ENCODE peak calls at places on chromosomes 7 and 10, in eight cellular contexts. One of them, this sample, is unnamed.

GRCh38 chr10:72126184-72126871 is 38.0 kb upstream of the SPOCK2 start:
- DNase-seq in mucosa of gallbladder: no peak
- DNase-seq in CD8-positive, alpha-beta T cell: no peak
- DNase-seq in cardiac fibroblast: peak
- DNase-seq in type B pancreatic cell: no peak
- DNase-seq in kidney tubule cell: peak
- DNase-seq in amniotic stem cell: no peak
- DNase-seq in retinal pigment epithelial cell: no peak
- DNase-seq in this sample: no peak

GRCh38 chr7:105682331-105683070 is 101.2 kb upstream of the EFCAB10 start:
- DNase-seq in mucosa of gallbladder: no peak
- DNase-seq in CD8-positive, alpha-beta T cell: no peak
- DNase-seq in cardiac fibroblast: peak
- DNase-seq in type B pancreatic cell: no peak
- DNase-seq in kidney tubule cell: no peak
- DNase-seq in amniotic stem cell: no peak
- DNase-seq in retinal pigment epithelial cell: no peak
- DNase-seq in this sample: no peak

GRCh38 chr10:79328737-79329504 is 18.3 kb upstream of the PPIF start:
- DNase-seq in mucosa of gallbladder: no peak
- DNase-seq in CD8-positive, alpha-beta T cell: no peak
- DNase-seq in cardiac fibroblast: no peak
- DNase-seq in type B pancreatic cell: no peak
- DNase-seq in kidney tubule cell: peak
- DNase-seq in amniotic stem cell: no peak
- DNase-seq in retinal pigment epithelial cell: peak
- DNase-seq in this sample: no peak

GRCh38 chr7:23981314-23981713 is 271.3 kb downstream of the STK31 start:
- DNase-seq in mucosa of gallbladder: no peak
- DNase-seq in CD8-positive, alpha-beta T cell: no peak
- DNase-seq in cardiac fibroblast: no peak
- DNase-seq in type B pancreatic cell: no peak
- DNase-seq in kidney tubule cell: no peak
- DNase-seq in amniotic stem cell: no peak
- DNase-seq in retinal pigment epithelial cell: no peak
- DNase-seq in this sample: no peak

GRCh38 chr7:87627634-87627994 is 584 bp upstream of the RUNDC3B start:
- DNase-seq in mucosa of gallbladder: no peak
- DNase-seq in CD8-positive, alpha-beta T cell: no peak
- DNase-seq in cardiac fibroblast: no peak
- DNase-seq in type B pancreatic cell: no peak
- DNase-seq in kidney tubule cell: no peak
- DNase-seq in amniotic stem cell: no peak
- DNase-seq in retinal pigment epithelial cell: no peak
- DNase-seq in this sample: no peak

GRCh38 chr10:74322141-74322540 is 171.1 kb downstream of the ADK start:
- DNase-seq in mucosa of gallbladder: no peak
- DNase-seq in CD8-positive, alpha-beta T cell: no peak
- DNase-seq in cardiac fibroblast: no peak
- DNase-seq in type B pancreatic cell: no peak
- DNase-seq in kidney tubule cell: no peak
- DNase-seq in amniotic stem cell: no peak
- DNase-seq in retinal pigment epithelial cell: no peak
- DNase-seq in this sample: no peak

GRCh38 chr10:130873636-130874035 is 437.9 kb downstream of the TCERG1L start:
- DNase-seq in mucosa of gallbladder: no peak
- DNase-seq in CD8-positive, alpha-beta T cell: no peak
- DNase-seq in cardiac fibroblast: no peak
- DNase-seq in type B pancreatic cell: no peak
- DNase-seq in kidney tubule cell: no peak
- DNase-seq in amniotic stem cell: no peak
- DNase-seq in retinal pigment epithelial cell: no peak
- DNase-seq in this sample: no peak

GRCh38 chr10:78913219-78914059 is 155.3 kb upstream of the ZMIZ1 start:
- DNase-seq in mucosa of gallbladder: peak
- DNase-seq in CD8-positive, alpha-beta T cell: no peak
- DNase-seq in cardiac fibroblast: no peak
- DNase-seq in type B pancreatic cell: no peak
- DNase-seq in kidney tubule cell: no peak
- DNase-seq in amniotic stem cell: no peak
- DNase-seq in retinal pigment epithelial cell: no peak
- DNase-seq in this sample: no peak

GRCh38 chr10:35542303-35542702 is 62.8 kb upstream of the GJD4 start:
- DNase-seq in mucosa of gallbladder: no peak
- DNase-seq in CD8-positive, alpha-beta T cell: no peak
- DNase-seq in cardiac fibroblast: no peak
- DNase-seq in type B pancreatic cell: no peak
- DNase-seq in kidney tubule cell: no peak
- DNase-seq in amniotic stem cell: no peak
- DNase-seq in retinal pigment epithelial cell: no peak
- DNase-seq in this sample: no peak

GRCh38 chr7:44183386-44183785 is 5.9 kb downstream of the GCK start:
- DNase-seq in mucosa of gallbladder: no peak
- DNase-seq in CD8-positive, alpha-beta T cell: no peak
- DNase-seq in cardiac fibroblast: no peak
- DNase-seq in type B pancreatic cell: no peak
- DNase-seq in kidney tubule cell: no peak
- DNase-seq in amniotic stem cell: no peak
- DNase-seq in retinal pigment epithelial cell: no peak
- DNase-seq in this sample: no peak

GRCh38 chr7:20214787-20215669 is 2.2 kb downstream of the MACC1 start:
- DNase-seq in mucosa of gallbladder: no peak
- DNase-seq in CD8-positive, alpha-beta T cell: no peak
- DNase-seq in cardiac fibroblast: no peak
- DNase-seq in type B pancreatic cell: no peak
- DNase-seq in kidney tubule cell: peak
- DNase-seq in amniotic stem cell: no peak
- DNase-seq in retinal pigment epithelial cell: no peak
- DNase-seq in this sample: no peak

GRCh38 chr7:3955751-3956696 is 655.0 kb downstream of the SDK1 start:
- DNase-seq in mucosa of gallbladder: no peak
- DNase-seq in CD8-positive, alpha-beta T cell: no peak
- DNase-seq in cardiac fibroblast: peak
- DNase-seq in type B pancreatic cell: no peak
- DNase-seq in kidney tubule cell: peak
- DNase-seq in amniotic stem cell: no peak
- DNase-seq in retinal pigment epithelial cell: peak
- DNase-seq in this sample: no peak

GRCh38 chr10:97816609-97817008 is 33.0 kb upstream of the GOLGA7B start:
- DNase-seq in mucosa of gallbladder: no peak
- DNase-seq in CD8-positive, alpha-beta T cell: no peak
- DNase-seq in cardiac fibroblast: no peak
- DNase-seq in type B pancreatic cell: no peak
- DNase-seq in kidney tubule cell: no peak
- DNase-seq in amniotic stem cell: no peak
- DNase-seq in retinal pigment epithelial cell: no peak
- DNase-seq in this sample: no peak

GRCh38 chr7:81159402-81159801 is 240.6 kb upstream of the SEMA3C start:
- DNase-seq in mucosa of gallbladder: no peak
- DNase-seq in CD8-positive, alpha-beta T cell: no peak
- DNase-seq in cardiac fibroblast: no peak
- DNase-seq in type B pancreatic cell: no peak
- DNase-seq in kidney tubule cell: peak
- DNase-seq in amniotic stem cell: no peak
- DNase-seq in retinal pigment epithelial cell: no peak
- DNase-seq in this sample: no peak

GRCh38 chr10:86962136-86962980 is 4.0 kb downstream of the SNCG start:
- DNase-seq in mucosa of gallbladder: no peak
- DNase-seq in CD8-positive, alpha-beta T cell: no peak
- DNase-seq in cardiac fibroblast: no peak
- DNase-seq in type B pancreatic cell: peak
- DNase-seq in kidney tubule cell: no peak
- DNase-seq in amniotic stem cell: no peak
- DNase-seq in retinal pigment epithelial cell: no peak
- DNase-seq in this sample: no peak

GRCh38 chr10:35216303-35216905 is 89.8 kb downstream of the CREM start:
- DNase-seq in mucosa of gallbladder: peak
- DNase-seq in CD8-positive, alpha-beta T cell: no peak
- DNase-seq in cardiac fibroblast: peak
- DNase-seq in type B pancreatic cell: no peak
- DNase-seq in kidney tubule cell: peak
- DNase-seq in amniotic stem cell: no peak
- DNase-seq in retinal pigment epithelial cell: no peak
- DNase-seq in this sample: no peak

GRCh38 chr7:140774371-140774770 is 77.9 kb downstream of the NDUFB2 start:
- DNase-seq in mucosa of gallbladder: no peak
- DNase-seq in CD8-positive, alpha-beta T cell: no peak
- DNase-seq in cardiac fibroblast: no peak
- DNase-seq in type B pancreatic cell: no peak
- DNase-seq in kidney tubule cell: no peak
- DNase-seq in amniotic stem cell: no peak
- DNase-seq in retinal pigment epithelial cell: no peak
- DNase-seq in this sample: no peak